ENCODE peak calls at places on chromosomes 4 and X, in nine cellular contexts. S, K, Q, B, I, G, V, Y and F are unnamed samples.
A peak's percentile ranks its signal among the peaks of the same experiment; 100 is the strongest.

GRCh38 chrX:40922307-40922706 is 162.9 kb upstream of the USP9X start:
- DNase-seq in S (no peak), B (no peak), K (peak; percentile 79), I (no peak), Y (peak; percentile 71), G (no peak), Q (no peak), V (no peak), F (no peak)

GRCh38 chr4:61200195-61200990 is at the start of gene ADGRL3:
- DNase-seq in K (peak; percentile 60), I (no peak), B (peak; percentile 33), Y (peak; percentile 42), S (peak; percentile 64), Q (no peak), V (no peak), G (no peak), F (peak; percentile 92)

GRCh38 chr4:184959309-184959708 is 59.0 kb upstream of the HELT start:
- DNase-seq in I (no peak), B (no peak), K (no peak), Q (no peak), G (no peak), V (no peak), S (no peak), Y (no peak), F (no peak)

GRCh38 chr4:82753238-82753637 is 45.4 kb downstream of the SCD5 start:
- DNase-seq in G (no peak), Y (no peak), Q (no peak), I (no peak), B (no peak), V (no peak), S (no peak), K (no peak), F (no peak)

GRCh38 chr4:2829933-2830451 is 13.7 kb upstream of the ADD1 start:
- DNase-seq in I (no peak), G (no peak), B (peak; percentile 28), Q (no peak), K (peak; percentile 50), Y (no peak), V (peak; percentile 21), S (no peak), F (no peak)

GRCh38 chr4:144894525-144894924 is 203.5 kb downstream of the ANAPC10 start:
- DNase-seq in I (no peak), Y (peak; percentile 94), Q (peak; percentile 79), S (no peak), V (no peak), B (no peak), G (no peak), K (peak; percentile 96), F (no peak)

GRCh38 chr4:95599777-95600436 is 51.1 kb upstream of the UNC5C start:
- DNase-seq in I (no peak), V (no peak), Q (no peak), S (no peak), B (no peak), Y (no peak), G (no peak), K (no peak), F (no peak)

GRCh38 chr4:7101692-7102515 is 34.0 kb upstream of the GRPEL1 start:
- DNase-seq in I (peak; percentile 8), B (peak; percentile 82), V (peak; percentile 70), K (peak; percentile 61), Q (no peak), S (peak; percentile 69), G (no peak), Y (peak; percentile 61), F (peak; percentile 85)